ENCODE peak calls at places on chromosomes 2 and 18, in four cellular contexts. X, B, S and H are unnamed samples.

GRCh38 chr2:118622931-118623330 is 224.5 kb downstream of the EN1 start:
- DNase-seq in X (no peak), B (no peak), S (no peak), H (no peak)

GRCh38 chr2:200944467-200945394 is 18.7 kb downstream of the ORC2 start:
- DNase-seq in X (no peak), B (no peak), S (peak; percentile 62), H (no peak)

GRCh38 chr18:68494802-68495560 is 219.9 kb downstream of the TMX3 start:
- DNase-seq in X (peak; percentile 13), B (no peak), S (no peak), H (no peak)

GRCh38 chr18:76524900-76525698 is 30.1 kb upstream of the ZNF516 start:
- DNase-seq in X (peak; percentile 61), B (peak; percentile 24), S (no peak), H (no peak)

GRCh38 chr2:9654429-9655100 is 23.8 kb upstream of the YWHAQ start:
- DNase-seq in X (no peak), B (no peak), S (no peak), H (no peak)

GRCh38 chr2:198134287-198134955 is 330.0 kb downstream of the PLCL1 start:
- DNase-seq in X (no peak), B (no peak), S (no peak), H (no peak)

GRCh38 chr2:26649992-26650712 is 9.0 kb upstream of the CIB4 start:
- DNase-seq in X (no peak), B (no peak), S (peak; percentile 13), H (peak; percentile 40)

GRCh38 chr18:9637036-9637767 is 22.8 kb upstream of the PPP4R1 start:
- DNase-seq in X (no peak), B (no peak), S (no peak), H (no peak)

GRCh38 chr2:191612496-191612895 is 65.4 kb upstream of the NABP1 start:
- DNase-seq in X (no peak), B (no peak), S (no peak), H (no peak)

GRCh38 chr2:88608184-88608583 is 19.1 kb downstream of the EIF2AK3 start:
- DNase-seq in X (no peak), B (no peak), S (no peak), H (no peak)

GRCh38 chr2:37631292-37631691 is 40.1 kb downstream of the CDC42EP3 start:
- DNase-seq in X (no peak), B (no peak), S (no peak), H (no peak)

GRCh38 chr2:213316001-213316735 is 31.9 kb downstream of the SPAG16 start:
- DNase-seq in X (no peak), B (no peak), S (no peak), H (no peak)

GRCh38 chr18:74742573-74742972 is 144.9 kb downstream of the ZNF407 start:
- DNase-seq in X (no peak), B (no peak), S (no peak), H (no peak)

GRCh38 chr2:98027955-98028593 is 32.3 kb upstream of the TMEM131 start:
- DNase-seq in X (no peak), B (no peak), S (no peak), H (no peak)

GRCh38 chr2:207337234-207338219 is 171.8 kb upstream of the KLF7 start:
- DNase-seq in X (no peak), B (no peak), S (no peak), H (no peak)

GRCh38 chr2:120431386-120432292 is 85.7 kb downstream of the INHBB start:
- DNase-seq in X (no peak), B (no peak), S (no peak), H (peak; percentile 46)

GRCh38 chr2:74625658-74626425 is 22.3 kb downstream of the M1AP start:
- DNase-seq in X (no peak), B (no peak), S (no peak), H (no peak)

GRCh38 chr2:215746507-215747243 is 266.7 kb downstream of the MREG start:
- DNase-seq in X (no peak), B (no peak), S (no peak), H (no peak)

GRCh38 chr2:219596954-219597551 is 604 bp upstream of the STK11IP start:
- DNase-seq in X (no peak), B (no peak), S (no peak), H (no peak)

GRCh38 chr18:2410688-2411087 is 160.6 kb downstream of the METTL4 start:
- DNase-seq in X (no peak), B (no peak), S (no peak), H (no peak)

GRCh38 chr2:241339839-241340471 is 16.1 kb upstream of the FARP2 start:
- DNase-seq in X (no peak), B (no peak), S (no peak), H (no peak)

GRCh38 chr18:69659142-69659651 is 258.5 kb downstream of the DOK6 start:
- DNase-seq in X (no peak), B (no peak), S (no peak), H (no peak)

GRCh38 chr2:181153886-181154285 is 173.5 kb downstream of the UBE2E3 start:
- DNase-seq in X (no peak), B (no peak), S (no peak), H (no peak)

GRCh38 chr2:196489366-196489765 is 150.1 kb upstream of the CCDC150 start:
- DNase-seq in X (no peak), B (no peak), S (no peak), H (no peak)

GRCh38 chr2:160562730-160563129 is 69.1 kb upstream of the RBMS1 start:
- DNase-seq in X (no peak), B (no peak), S (no peak), H (no peak)

GRCh38 chr2:228040995-228041394 is 140.5 kb downstream of the SPHKAP start:
- DNase-seq in X (no peak), B (no peak), S (no peak), H (no peak)

GRCh38 chr2:228037915-228038314 is 143.6 kb downstream of the SPHKAP start:
- DNase-seq in X (no peak), B (no peak), S (no peak), H (no peak)

GRCh38 chr2:228039752-228040534 is 141.5 kb downstream of the SPHKAP start:
- DNase-seq in X (no peak), B (peak; percentile 55), S (no peak), H (no peak)
- TF ChIP-seq CTCF in X (no peak), B (peak; percentile 74), S (no peak), H (peak; percentile 50)

GRCh38 chr2:152347076-152347475 is 12.1 kb downstream of the FMNL2 start:
- DNase-seq in X (no peak), B (no peak), S (no peak), H (no peak)
- TF ChIP-seq CTCF in X (no peak), B (no peak), S (no peak), H (no peak)

DNA sequence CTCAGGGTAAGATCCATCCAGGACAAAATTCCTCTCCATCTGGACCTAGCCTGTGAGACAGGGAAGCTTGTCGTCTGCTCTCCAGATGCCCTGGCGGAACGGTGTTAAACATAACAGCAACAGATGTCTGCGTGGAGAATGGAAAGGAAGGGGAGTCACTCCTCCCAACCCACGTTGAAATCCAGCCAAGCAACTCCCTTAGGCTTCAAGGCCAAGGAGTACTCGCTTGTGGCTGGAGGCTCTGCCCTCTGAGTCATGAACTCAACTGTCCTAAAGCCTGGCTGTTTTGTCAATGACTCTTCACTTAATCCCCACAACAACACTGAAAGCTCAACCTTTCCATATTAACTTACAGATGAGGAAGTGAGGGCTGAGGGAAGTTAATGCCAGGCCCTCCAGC is 42.2 kb downstream of the TPO start:
- DNase-seq in X (no peak), B (no peak), S (no peak), H (no peak)
- TF ChIP-seq CTCF in X (no peak), B (no peak), S (no peak), H (no peak)

DNA sequence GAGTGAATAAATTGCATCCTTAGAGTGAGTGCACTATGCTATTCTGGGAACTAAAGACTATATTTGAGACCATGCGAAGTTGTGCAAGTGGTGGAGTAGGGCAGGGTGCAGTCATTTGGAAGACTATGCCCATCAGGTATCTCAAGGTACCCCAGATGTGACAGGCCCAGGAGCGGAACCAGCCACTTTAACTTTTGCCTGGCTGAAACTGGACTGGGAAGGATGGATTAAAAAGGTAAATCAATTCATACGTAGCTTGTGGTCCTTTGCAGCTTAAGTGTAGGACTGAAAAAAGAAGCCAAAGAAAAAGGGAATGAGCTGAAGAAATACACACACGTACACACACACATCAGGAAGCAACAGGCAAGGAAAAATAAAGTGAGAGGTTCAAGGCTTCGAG is 1.7 kb downstream of the KYNU start:
- DNase-seq in X (no peak), B (no peak), S (no peak), H (no peak)
- TF ChIP-seq CTCF in X (no peak), B (no peak), S (no peak), H (no peak)

GRCh38 chr2:217101972-217102371 is 242.1 kb upstream of the TNP1 start:
- DNase-seq in X (no peak), B (no peak), S (no peak), H (no peak)

GRCh38 chr2:217102941-217103340 is 243.1 kb upstream of the TNP1 start:
- DNase-seq in X (no peak), B (no peak), S (no peak), H (no peak)

GRCh38 chr2:217095511-217096205 is 235.8 kb upstream of the TNP1 start:
- DNase-seq in X (no peak), B (no peak), S (no peak), H (no peak)

GRCh38 chr2:217099561-217099960 is 239.7 kb upstream of the TNP1 start:
- DNase-seq in X (no peak), B (no peak), S (no peak), H (no peak)

DNA sequence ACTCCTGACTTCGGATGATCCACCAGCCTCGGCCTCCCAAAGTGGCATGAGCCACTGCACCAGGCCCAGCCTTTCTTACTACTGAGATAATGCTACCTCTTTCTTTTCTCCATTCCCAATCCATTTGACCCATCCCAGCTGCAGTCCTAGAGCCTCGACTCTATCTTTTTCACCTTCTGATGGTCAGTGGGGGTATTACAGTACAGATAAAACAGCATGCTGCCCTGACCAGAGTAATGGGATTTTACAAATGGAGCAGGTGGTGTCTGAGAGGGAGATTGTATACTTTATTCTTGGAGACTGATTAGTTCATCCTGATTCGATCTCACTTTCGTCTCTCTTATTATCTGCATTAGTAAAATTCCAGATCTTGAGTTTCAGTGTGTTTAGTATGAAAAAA is 238.6 kb upstream of the TNP1 start:
- DNase-seq in X (no peak), B (no peak), S (no peak), H (no peak)
- TF ChIP-seq CTCF in X (no peak), B (no peak), S (no peak), H (no peak)

DNA sequence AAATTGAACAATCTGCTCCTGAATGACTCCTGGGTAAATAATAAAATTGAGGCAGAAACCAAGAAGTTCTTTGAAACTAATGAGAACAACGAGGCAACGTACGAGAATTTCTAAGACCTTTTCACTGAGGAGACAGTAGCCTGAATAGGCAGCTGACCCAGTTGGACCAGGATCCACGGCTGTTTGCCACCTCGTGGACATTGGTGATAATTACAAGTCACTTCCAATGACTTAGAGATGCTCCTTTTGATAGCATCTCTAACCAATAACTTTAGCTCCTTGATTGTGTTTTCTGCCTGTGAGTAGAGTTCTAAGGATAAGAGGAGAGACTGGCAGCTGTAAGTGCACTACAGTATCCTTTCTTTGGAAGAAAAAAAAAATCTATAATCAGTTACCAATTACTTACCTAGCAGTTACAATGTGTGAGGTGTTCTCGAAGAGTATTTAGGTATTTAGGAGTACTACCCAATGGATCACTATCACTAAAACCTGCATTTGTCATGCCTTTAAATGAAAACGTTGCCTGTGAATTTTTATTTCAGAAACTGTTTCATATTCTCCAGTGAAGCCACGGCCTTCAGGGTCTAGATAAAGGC is 31.3 kb upstream of the CNTNAP5 start:
- DNase-seq in X (no peak), B (peak; percentile 58), S (peak; percentile 27), H (no peak)
- TF ChIP-seq CTCF in X (no peak), B (peak; percentile 50), S (no peak), H (peak; percentile 55)

GRCh38 chr2:73071452-73072399 is at the start of gene SFXN5:
- DNase-seq in X (peak; percentile 94), B (peak; percentile 96), S (peak; percentile 95), H (peak; percentile 98)
- TF ChIP-seq CTCF in X (peak; percentile 20), B (peak; percentile 15), S (no peak), H (peak; percentile 35)